ENCODE peak calls at places on chromosome 5, in five cellular contexts. A is MM.1S; B is CD8-positive, alpha-beta T cell; Y is colonic mucosa; I is natural killer cell. F is an unnamed sample.
A peak's percentile ranks its signal among the peaks of the same experiment; 100 is the strongest.

GRCh38 chr5:9513825-9514224 is 32.0 kb downstream of the SEMA5A start:
- DNase-seq in A (no peak), B (no peak), Y (no peak), I (no peak), F (peak; percentile 59)

GRCh38 chr5:73442960-73443627 is 5.5 kb downstream of the FOXD1 start:
- DNase-seq in A (no peak), B (no peak), Y (no peak), I (no peak), F (no peak)

GRCh38 chr5:13553896-13554295 is 390.6 kb downstream of the DNAH5 start:
- DNase-seq in A (peak; percentile 29), B (no peak), Y (no peak), I (no peak), F (no peak)

GRCh38 chr5:135214897-135215616 is 181.0 kb upstream of the PITX1 start:
- DNase-seq in A (no peak), B (no peak), Y (peak; percentile 15), I (no peak), F (peak; percentile 49)

GRCh38 chr5:103132684-103133083 is 12.6 kb downstream of the PPIP5K2 start:
- DNase-seq in A (no peak), B (no peak), Y (no peak), I (no peak), F (no peak)

GRCh38 chr5:133687212-133688051 is 75.1 kb upstream of the FSTL4 start:
- DNase-seq in A (no peak), B (no peak), Y (no peak), I (no peak), F (no peak)

GRCh38 chr5:6347165-6347564 is 31.2 kb downstream of the MED10 start:
- DNase-seq in A (no peak), B (no peak), Y (no peak), I (no peak), F (no peak)

GRCh38 chr5:21236896-21237830 is 1249.2 kb upstream of the CDH18 start:
- DNase-seq in A (no peak), B (no peak), Y (no peak), I (no peak), F (peak; percentile 34)

GRCh38 chr5:131382407-131383395 is 118.8 kb downstream of the CDC42SE2 start:
- DNase-seq in A (peak; percentile 87), B (peak; percentile 50), Y (peak; percentile 40), I (peak; percentile 30), F (peak; percentile 73)

GRCh38 chr5:94745786-94746730 is 127.6 kb downstream of the SLF1 start:
- DNase-seq in A (no peak), B (no peak), Y (no peak), I (no peak), F (peak; percentile 68)

GRCh38 chr5:43514471-43514815 is 505 bp downstream of the C5orf34 start:
- DNase-seq in A (no peak), B (no peak), Y (no peak), I (no peak), F (peak; percentile 64)

GRCh38 chr5:33594006-33594405 is 153.2 kb downstream of the TARS1 start:
- DNase-seq in A (no peak), B (no peak), Y (no peak), I (no peak), F (peak; percentile 58)

GRCh38 chr5:37900692-37901091 is 60.9 kb upstream of the GDNF start:
- DNase-seq in A (no peak), B (no peak), Y (peak; percentile 28), I (no peak), F (peak; percentile 35)

GRCh38 chr5:179191506-179192184 is 131.5 kb downstream of the ZNF354C start:
- DNase-seq in A (no peak), B (no peak), Y (no peak), I (no peak), F (no peak)

GRCh38 chr5:32753765-32754164 is 42.6 kb downstream of the NPR3 start:
- DNase-seq in A (no peak), B (no peak), Y (no peak), I (no peak), F (no peak)

GRCh38 chr5:172493906-172494305 is 39.6 kb upstream of the SH3PXD2B start:
- DNase-seq in A (no peak), B (no peak), Y (peak; percentile 5), I (no peak), F (no peak)

GRCh38 chr5:178995341-178995690 is 196 bp upstream of the GRM6 start:
- DNase-seq in A (no peak), B (no peak), Y (no peak), I (no peak), F (no peak)

GRCh38 chr5:174323878-174324281 is 278.4 kb downstream of the NSG2 start:
- DNase-seq in A (peak; percentile 61), B (no peak), Y (no peak), I (no peak), F (peak; percentile 41)

DNA sequence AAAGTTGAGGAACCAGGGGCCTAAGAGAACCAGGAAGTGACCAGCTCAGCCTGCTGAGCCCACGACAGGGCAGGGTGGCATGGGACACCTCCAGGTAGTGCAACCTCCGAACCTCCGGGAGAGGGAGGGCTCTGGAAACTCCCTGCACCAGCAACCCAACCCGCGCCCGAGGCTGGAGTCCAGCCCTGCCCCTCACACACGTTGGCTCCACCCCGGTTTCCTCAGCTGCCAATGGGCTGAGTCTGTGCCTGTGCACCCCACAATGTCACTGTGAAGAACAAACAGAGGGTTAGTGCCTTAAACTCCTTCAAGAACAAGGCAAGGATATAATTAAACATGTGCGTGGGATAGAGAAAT is 17.0 kb upstream of the UNC5A start:
- DNase-seq in A (peak; percentile 32), B (no peak), Y (no peak), I (no peak), F (no peak)
- TF ChIP-seq CTCF in A (no peak), B (no peak), Y (no peak), I (no peak), F (no peak)

GRCh38 chr5:120473332-120473731 is 9.2 kb downstream of the PRR16 start:
- DNase-seq in A (no peak), B (no peak), Y (no peak), I (no peak), F (no peak)

GRCh38 chr5:120476063-120476462 is 12.0 kb downstream of the PRR16 start:
- DNase-seq in A (no peak), B (no peak), Y (no peak), I (no peak), F (no peak)

GRCh38 chr5:120479066-120479465 is 15.0 kb downstream of the PRR16 start:
- DNase-seq in A (no peak), B (no peak), Y (no peak), I (no peak), F (peak; percentile 15)
- TF ChIP-seq CTCF in A (no peak), B (no peak), Y (no peak), I (no peak), F (no peak)

DNA sequence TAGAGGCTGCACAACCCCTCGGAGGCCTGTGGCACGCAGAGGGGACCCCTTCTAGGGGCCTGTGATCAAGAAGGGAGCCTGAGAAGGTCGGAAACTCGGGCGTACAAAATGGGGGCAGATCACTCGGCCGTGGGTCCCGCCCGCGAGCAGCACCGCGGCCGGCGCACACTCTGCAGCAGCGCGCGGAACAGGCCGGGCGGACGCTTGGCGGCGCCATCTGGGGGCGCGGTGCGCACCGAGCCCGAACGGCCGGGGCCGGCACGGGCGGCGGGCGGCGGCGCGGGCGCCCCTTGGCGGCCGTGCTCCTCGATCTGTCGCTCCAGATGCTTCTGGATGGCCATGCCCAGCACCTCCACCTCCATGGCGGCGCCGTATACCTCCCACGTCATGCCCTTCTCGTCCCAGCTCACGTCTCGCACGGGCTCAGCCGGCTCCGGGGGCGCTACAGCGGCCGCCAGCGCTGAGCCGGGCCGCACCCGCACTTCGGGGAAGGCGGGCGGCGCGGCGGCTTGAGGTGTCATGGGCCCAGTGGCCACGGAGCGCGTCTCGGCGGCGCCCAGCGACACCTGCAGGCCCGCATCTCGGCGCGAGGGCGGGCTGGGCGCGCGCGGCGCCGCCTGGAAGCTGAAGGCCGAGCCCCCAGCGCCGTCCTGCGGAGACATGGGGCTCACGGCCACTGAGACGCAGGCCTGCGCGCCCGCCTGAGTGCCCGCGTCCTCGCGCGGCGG is 13.1 kb downstream of the GPRIN1 start:
- DNase-seq in A (no peak), B (peak; percentile 72), Y (peak; percentile 54), I (peak; percentile 35), F (peak; percentile 45)
- TF ChIP-seq CTCF in A (no peak), B (no peak), Y (no peak), I (peak; percentile 18), F (no peak)

GRCh38 chr5:145902421-145902820 is 29.6 kb upstream of the GRXCR2 start:
- DNase-seq in A (no peak), B (no peak), Y (no peak), I (no peak), F (no peak)

GRCh38 chr5:145903862-145904261 is 31.0 kb upstream of the GRXCR2 start:
- DNase-seq in A (no peak), B (no peak), Y (no peak), I (no peak), F (peak; percentile 71)

GRCh38 chr5:145904743-145905142 is 31.6 kb upstream of the SH3RF2 start:
- DNase-seq in A (no peak), B (no peak), Y (no peak), I (no peak), F (no peak)

GRCh38 chr5:145906401-145906800 is 30.0 kb upstream of the SH3RF2 start:
- DNase-seq in A (no peak), B (no peak), Y (no peak), I (no peak), F (no peak)

GRCh38 chr5:145903113-145903512 is 30.3 kb upstream of the GRXCR2 start:
- DNase-seq in A (no peak), B (no peak), Y (no peak), I (no peak), F (no peak)
- TF ChIP-seq CTCF in A (no peak), B (no peak), Y (peak; percentile 47), I (no peak), F (peak; percentile 34)

DNA sequence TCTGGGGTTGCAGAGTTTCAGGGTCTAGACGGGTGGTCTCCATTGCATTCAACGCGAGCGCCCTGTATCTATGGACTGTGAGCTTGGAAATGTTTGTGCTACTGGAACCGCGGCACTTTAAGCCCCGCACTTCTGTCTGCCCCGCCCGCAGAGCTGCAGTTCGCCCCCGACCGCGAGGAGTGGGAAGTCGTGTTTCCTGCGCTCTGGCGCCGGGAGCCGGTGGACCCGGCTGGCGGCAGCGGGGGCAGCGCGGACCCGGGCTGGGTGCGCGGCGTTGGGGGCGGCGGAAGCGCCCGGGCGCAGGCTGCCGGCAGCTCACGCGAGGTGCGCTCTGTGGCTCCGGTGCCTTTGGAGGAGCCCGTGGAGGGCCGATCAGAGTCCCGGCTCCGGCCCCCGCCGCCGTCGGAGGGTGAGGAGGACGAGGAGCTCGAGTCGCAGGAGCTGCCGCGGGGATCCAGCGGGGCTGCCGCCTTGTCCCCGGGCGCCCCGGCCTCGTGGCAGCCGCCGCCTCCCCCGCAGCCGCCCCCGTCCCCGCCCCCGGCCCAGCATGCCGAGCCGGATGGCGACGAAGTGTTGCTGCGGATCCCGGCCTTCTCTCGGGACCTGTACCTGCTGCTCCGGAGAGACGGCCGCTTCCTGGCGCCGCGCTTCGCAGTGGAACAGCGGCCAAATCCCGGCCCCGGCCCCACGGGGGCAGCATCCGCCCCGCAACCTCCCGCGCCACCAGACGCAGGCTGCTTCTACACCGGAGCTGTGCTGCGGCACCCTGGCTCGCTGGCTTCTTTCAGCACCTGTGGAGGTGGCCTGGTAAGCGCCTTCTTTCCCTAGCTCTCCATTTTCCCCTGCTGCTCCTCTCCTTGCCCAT is 1.1 kb downstream of the ADAMTS19 start:
- DNase-seq in A (peak; percentile 56), B (no peak), Y (peak; percentile 52), I (no peak), F (peak; percentile 7)
- TF ChIP-seq CTCF in A (peak; percentile 49), B (no peak), Y (peak; percentile 35), I (no peak), F (peak; percentile 22)